ENCODE peak calls at places on chromosomes 4 and X, in nine cellular contexts. U is right lobe of liver; L is endodermal cell; X is CD4-positive, alpha-beta memory T cell; B is CD8-positive, alpha-beta T cell; P is psoas muscle; O is tibial nerve; C is mammary epithelial cell; T is HCT116. I is an unnamed sample.

GRCh38 chrX:7294483-7294882 is 146.5 kb upstream of the PUDP start:
- DNase-seq in U (no peak), L (no peak), X (no peak), B (no peak), P (no peak), O (no peak), C (no peak), T (no peak), I (no peak)

GRCh38 chr4:74692973-74693372 is 101.3 kb downstream of the BTC start:
- DNase-seq in U (no peak), L (no peak), X (no peak), B (no peak), P (no peak), O (no peak), C (no peak), T (no peak), I (no peak)

GRCh38 chr4:52368895-52369294 is 290.2 kb downstream of the USP46 start:
- DNase-seq in U (no peak), L (no peak), X (no peak), B (no peak), P (no peak), O (no peak), C (no peak), T (no peak), I (no peak)

GRCh38 chr4:67871867-67872266 is 11.9 kb downstream of the TMPRSS11D start:
- DNase-seq in U (no peak), L (no peak), X (no peak), B (no peak), P (no peak), O (no peak), C (peak; percentile 58), T (peak; percentile 37), I (no peak)

GRCh38 chrX:48278958-48279357 is 23.8 kb downstream of the SSX1 start:
- DNase-seq in U (no peak), L (peak; percentile 46), X (no peak), B (no peak), P (peak; percentile 11), O (peak; percentile 63), C (no peak), T (peak; percentile 4), I (no peak)

GRCh38 chr4:22736912-22737311 is 44.2 kb downstream of the GBA3 start:
- DNase-seq in U (no peak), L (no peak), X (no peak), B (no peak), P (no peak), O (no peak), C (no peak), T (no peak), I (no peak)

GRCh38 chr4:54527532-54527931 is 130.2 kb upstream of the KIT start:
- DNase-seq in U (no peak), L (peak; percentile 61), X (no peak), B (no peak), P (no peak), O (no peak), C (no peak), T (no peak), I (no peak)

GRCh38 chrX:154733072-154733425 is 17.8 kb downstream of the GAB3 start:
- DNase-seq in U (no peak), L (no peak), X (no peak), B (no peak), P (no peak), O (no peak), C (no peak), T (no peak), I (no peak)

GRCh38 chrX:148228521-148228920 is 247.4 kb downstream of the FMR1NB start:
- DNase-seq in U (no peak), L (no peak), X (no peak), B (no peak), P (no peak), O (no peak), C (no peak), T (no peak), I (no peak)

GRCh38 chr4:26256016-26256415 is 64.8 kb upstream of the RBPJ start:
- DNase-seq in U (no peak), L (no peak), X (no peak), B (no peak), P (no peak), O (no peak), C (no peak), T (no peak), I (no peak)

GRCh38 chrX:15853586-15854079 is 980 bp downstream of the AP1S2 start:
- DNase-seq in U (no peak), L (peak; percentile 52), X (no peak), B (no peak), P (no peak), O (no peak), C (peak; percentile 7), T (no peak), I (peak; percentile 27)

GRCh38 chrX:40465735-40466551 is 114.8 kb upstream of the ATP6AP2 start:
- DNase-seq in U (no peak), L (no peak), X (no peak), B (no peak), P (no peak), O (no peak), C (no peak), T (no peak), I (no peak)

GRCh38 chr4:90572996-90573395 is 445.8 kb downstream of the CCSER1 start:
- DNase-seq in U (no peak), L (no peak), X (no peak), B (no peak), P (no peak), O (no peak), C (peak; percentile 9), T (no peak), I (no peak)

GRCh38 chrX:68273887-68274286 is 159.4 kb downstream of the OPHN1 start:
- DNase-seq in U (no peak), L (peak; percentile 53), X (no peak), B (no peak), P (no peak), O (peak; percentile 4), C (no peak), T (peak; percentile 8), I (no peak)

GRCh38 chr4:17623451-17624001 is 9.1 kb downstream of the MED28 start:
- DNase-seq in U (no peak), L (no peak), X (no peak), B (no peak), P (no peak), O (no peak), C (no peak), T (no peak), I (no peak)

GRCh38 chrX:76850851-76851250 is 423.3 kb downstream of the MAGEE1 start:
- DNase-seq in U (no peak), L (peak; percentile 50), X (no peak), B (no peak), P (no peak), O (no peak), C (no peak), T (no peak), I (no peak)

DNA sequence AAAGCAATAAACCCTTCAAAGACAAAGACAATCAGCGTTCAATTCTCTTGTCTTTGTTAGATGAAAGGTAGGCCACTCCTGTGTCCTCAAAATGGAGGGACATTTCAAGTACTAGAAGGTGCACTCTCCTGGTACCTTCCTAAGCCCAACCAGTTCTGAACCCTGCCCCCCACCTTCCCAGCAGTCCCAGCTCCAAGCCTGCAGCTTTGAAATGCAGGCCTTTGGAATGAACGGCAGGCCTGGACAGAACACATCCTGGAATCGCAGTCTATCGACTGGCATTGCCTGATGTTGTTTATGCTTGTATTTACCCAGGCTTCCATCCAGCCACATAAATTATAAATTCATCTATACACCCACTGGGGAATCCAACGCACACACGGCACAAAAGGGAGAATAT is 47.4 kb downstream of the RASGEF1B start:
- DNase-seq in U (no peak), L (no peak), X (no peak), B (no peak), P (no peak), O (no peak), C (no peak), T (no peak), I (no peak)
- H3K4me1 ChIP-seq in U (no peaks in the 10 kb centered on the region), L (peaks cover 13% of the 10 kb centered on the region), X (no peaks in the 10 kb centered on the region), B (no peaks in the 10 kb centered on the region), P (no peaks in the 10 kb centered on the region), O (peaks cover 7% of the 10 kb centered on the region), C (peaks cover 46% of the 10 kb centered on the region), T (no peaks in the 10 kb centered on the region), I (no peaks in the 10 kb centered on the region)

GRCh38 chr4:8876982-8877779 is 5.5 kb upstream of the HMX1 start:
- DNase-seq in U (no peak), L (no peak), X (no peak), B (no peak), P (no peak), O (no peak), C (no peak), T (no peak), I (no peak)

GRCh38 chr4:8872402-8873291 is 1.0 kb upstream of the HMX1 start:
- DNase-seq in U (no peak), L (peak; percentile 71), X (no peak), B (no peak), P (no peak), O (no peak), C (no peak), T (no peak), I (peak; percentile 7)

GRCh38 chr4:8871417-8872401 is at the start of gene HMX1:
- DNase-seq in U (no peak), L (peak; percentile 91), X (no peak), B (no peak), P (peak; percentile 28), O (no peak), C (no peak), T (no peak), I (no peak)

GRCh38 chr4:8874896-8875680 is 3.4 kb upstream of the HMX1 start:
- DNase-seq in U (no peak), L (peak; percentile 40), X (no peak), B (no peak), P (no peak), O (no peak), C (no peak), T (no peak), I (no peak)

GRCh38 chr4:8874003-8874895 is 2.6 kb upstream of the HMX1 start:
- DNase-seq in U (no peak), L (peak; percentile 63), X (no peak), B (no peak), P (no peak), O (no peak), C (no peak), T (no peak), I (no peak)
- H3K27me3 ChIP-seq in U (peaks cover 17% of the 10 kb centered on the region), L (peaks cover 97% of the 10 kb centered on the region), X (peaks cover 4% of the 10 kb centered on the region), B (peaks cover 8% of the 10 kb centered on the region), P (peaks cover 46% of the 10 kb centered on the region), O (peaks cover 86% of the 10 kb centered on the region), C (peaks cover 52% of the 10 kb centered on the region), T (peaks cover 7% of the 10 kb centered on the region), I (peaks cover 5% of the 10 kb centered on the region)

DNA sequence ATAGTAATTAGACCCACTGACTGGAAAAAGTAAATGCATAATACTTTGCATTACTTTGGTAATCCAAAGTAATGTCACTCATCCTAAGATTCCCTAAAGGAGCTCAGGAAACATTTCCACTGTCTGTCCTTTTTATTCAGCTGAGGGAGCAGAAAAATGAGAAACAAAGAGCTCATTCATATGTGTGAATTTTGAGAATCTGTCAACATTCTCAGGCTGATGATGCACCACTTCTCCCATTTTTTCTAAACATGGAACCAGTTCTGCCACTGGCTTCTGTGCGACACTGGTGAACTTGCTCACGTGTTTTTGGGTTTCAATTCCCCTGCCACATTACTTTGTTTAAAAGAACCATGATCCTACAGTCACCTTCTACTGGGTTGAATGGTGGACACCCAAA is 28.4 kb upstream of the ADH7 start:
- DNase-seq in U (no peak), L (no peak), X (no peak), B (no peak), P (no peak), O (no peak), C (peak; percentile 63), T (no peak), I (no peak)
- H3K27ac ChIP-seq in U (no peak overlapping the region), L (no peak overlapping the region), X (no peak overlapping the region), B (no peak overlapping the region), P (no peak overlapping the region), O (peak overlapping the region; percentile 21), C (peak overlapping the region; percentile 28), T (no peak overlapping the region), I (no peak overlapping the region)

GRCh38 chr4:183639291-183639690 is 19.7 kb downstream of the RWDD4 start:
- DNase-seq in U (no peak), L (no peak), X (no peak), B (no peak), P (no peak), O (no peak), C (no peak), T (no peak), I (no peak)
- H3K4me1 ChIP-seq in U (peaks cover 5% of the 10 kb centered on the region), L (peaks cover 3% of the 10 kb centered on the region), X (no peaks in the 10 kb centered on the region), B (no peaks in the 10 kb centered on the region), P (no peaks in the 10 kb centered on the region), O (no peaks in the 10 kb centered on the region), C (peaks cover 10% of the 10 kb centered on the region), T (peaks cover 12% of the 10 kb centered on the region), I (no peaks in the 10 kb centered on the region)